ENCODE peak calls at places on chromosome 1, in nine cellular contexts. A, M, I, R, J, O, W, H and P are unnamed samples.
A peak's percentile ranks its signal among the peaks of the same experiment; 100 is the strongest.

GRCh38 chr1:24768873-24769605 is 23.8 kb downstream of the CLIC4 start:
- DNase-seq in A (no peak), M (no peak), I (no peak), R (no peak), J (no peak), O (no peak), W (no peak), H (no peak), P (no peak)

GRCh38 chr1:203581841-203582240 is 44.8 kb upstream of the ATP2B4 start:
- DNase-seq in A (no peak), M (no peak), I (no peak), R (no peak), J (no peak), O (no peak), W (no peak), H (peak; percentile 71), P (peak; percentile 38)

GRCh38 chr1:245972476-245972875 is 534.6 kb downstream of the SMYD3 start:
- DNase-seq in A (no peak), M (no peak), I (no peak), R (no peak), J (no peak), O (no peak), W (no peak), H (no peak), P (no peak)

GRCh38 chr1:17919525-17920439 is 164.6 kb downstream of the ACTL8 start:
- DNase-seq in A (no peak), M (peak; percentile 31), I (peak; percentile 13), R (no peak), J (peak; percentile 52), O (no peak), W (peak; percentile 54), H (peak; percentile 14), P (no peak)

GRCh38 chr1:43359696-43360095 is 915 bp downstream of the CDC20 start:
- DNase-seq in A (no peak), M (no peak), I (no peak), R (no peak), J (no peak), O (no peak), W (no peak), H (no peak), P (no peak)

GRCh38 chr1:87330954-87331318 is 2.3 kb downstream of the LMO4 start:
- DNase-seq in A (peak; percentile 67), M (no peak), I (no peak), R (no peak), J (peak; percentile 36), O (peak; percentile 34), W (no peak), H (no peak), P (no peak)

GRCh38 chr1:228366851-228367741 is 39.5 kb downstream of the TRIM11 start:
- DNase-seq in A (no peak), M (peak; percentile 22), I (no peak), R (no peak), J (no peak), O (no peak), W (no peak), H (no peak), P (no peak)

GRCh38 chr1:156293895-156294294 is 1.6 kb downstream of the GLMP start:
- DNase-seq in A (no peak), M (no peak), I (no peak), R (no peak), J (no peak), O (no peak), W (no peak), H (no peak), P (no peak)

GRCh38 chr1:43530483-43531452 is at the start of gene PTPRF:
- DNase-seq in A (peak; percentile 77), M (peak; percentile 74), I (peak; percentile 67), R (no peak), J (peak; percentile 89), O (no peak), W (peak; percentile 55), H (no peak), P (no peak)

GRCh38 chr1:15501208-15502032 is 22.6 kb downstream of the CASP9 start:
- DNase-seq in A (peak; percentile 64), M (peak; percentile 59), I (no peak), R (no peak), J (peak; percentile 80), O (no peak), W (peak; percentile 71), H (no peak), P (no peak)

GRCh38 chr1:41855713-41856112 is 63.0 kb downstream of the HIVEP3 start:
- DNase-seq in A (no peak), M (no peak), I (no peak), R (no peak), J (no peak), O (no peak), W (no peak), H (no peak), P (no peak)